ENCODE peak calls at places on chromosome 1, in four cellular contexts. N is stimulated activated CD8-positive, alpha-beta memory T cell treated with anti-CD3 and anti-CD28 coated beads, Interleukin-4, amount 100 ng/mL, for 24 hours; S is cardiac septum; Z is activated CD4-positive, alpha-beta T cell treated with anti-CD3 and anti-CD28 coated beads, Interleukin-2, amount 10 ng/mL, durations not matched to agents 24 days and 14 days. F is an unnamed sample.

GRCh38 chr1:171798760-171799159 is 17.3 kb downstream of the METTL13 start:
- DNase-seq in Z (no peak), N (no peak), S (no peak), F (no peak)

GRCh38 chr1:161932668-161933067 is 91.0 kb downstream of the OLFML2B start:
- DNase-seq in S (no peak), Z (no peak), N (no peak), F (no peak)

GRCh38 chr1:246074421-246074820 is 432.7 kb downstream of the SMYD3 start:
- DNase-seq in N (no peak), S (no peak), Z (no peak), F (no peak)

GRCh38 chr1:50246869-50247268 is 138.1 kb downstream of the ELAVL4 start:
- DNase-seq in N (no peak), S (no peak), Z (no peak), F (no peak)

GRCh38 chr1:24186031-24186710 is 918 bp downstream of the IFNLR1 start:
- DNase-seq in Z (no peak), S (peak; percentile 43), N (no peak), F (no peak)

GRCh38 chr1:180131510-180131909 is 23.2 kb upstream of the QSOX1 start:
- DNase-seq in N (no peak), S (peak; percentile 80), Z (no peak), F (peak; percentile 66)

GRCh38 chr1:209319549-209319948 is 264.0 kb upstream of the CAMK1G start:
- DNase-seq in N (no peak), S (no peak), Z (no peak), F (no peak)

GRCh38 chr1:167563579-167564246 is 10.2 kb upstream of the CREG1 start:
- DNase-seq in N (no peak), S (no peak), Z (no peak), F (peak; percentile 9)

GRCh38 chr1:162716123-162716522 is 74.4 kb upstream of the HSD17B7 start:
- DNase-seq in N (no peak), Z (no peak), S (no peak), F (no peak)

GRCh38 chr1:226082959-226083302 is 20.4 kb downstream of the H3-3A start:
- DNase-seq in S (peak; percentile 84), N (no peak), Z (no peak), F (peak; percentile 58)

GRCh38 chr1:116494351-116494692 is 76.5 kb downstream of the CD58 start:
- DNase-seq in Z (no peak), N (no peak), S (no peak), F (no peak)

GRCh38 chr1:89607888-89608626 is 24.9 kb upstream of the LRRC8C start:
- DNase-seq in N (no peak), Z (peak; percentile 91), S (no peak), F (peak; percentile 84)

GRCh38 chr1:96748078-96748477 is 26.5 kb downstream of the PTBP2 start:
- DNase-seq in S (no peak), Z (no peak), N (no peak), F (no peak)

GRCh38 chr1:18443573-18444520 is 36.9 kb upstream of the KLHDC7A start:
- DNase-seq in S (no peak), Z (no peak), N (no peak), F (no peak)

GRCh38 chr1:203695116-203695515 is 68.5 kb downstream of the ATP2B4 start:
- DNase-seq in N (no peak), S (no peak), Z (no peak), F (no peak)

GRCh38 chr1:244460195-244460594 is 878 bp upstream of the CATSPERE start:
- DNase-seq in S (no peak), N (peak; percentile 29), Z (peak; percentile 74), F (no peak)

GRCh38 chr1:55916480-55916879 is 662.9 kb downstream of the PLPP3 start:
- DNase-seq in N (no peak), Z (no peak), S (no peak), F (no peak)

GRCh38 chr1:121444096-121444495 is 259.3 kb downstream of the SRGAP2C start:
- DNase-seq in S (no peak), N (no peak), Z (no peak), F (no peak)

GRCh38 chr1:24795236-24795635 is 50.0 kb downstream of the CLIC4 start:
- DNase-seq in Z (no peak), N (no peak), S (no peak), F (peak; percentile 28)

GRCh38 chr1:30270468-30270867 is 452.9 kb downstream of the MATN1 start:
- DNase-seq in N (no peak), S (peak; percentile 19), Z (no peak), F (no peak)

GRCh38 chr1:46148318-46148717 is 15.9 kb upstream of the PIK3R3 start:
- DNase-seq in N (no peak), S (no peak), Z (no peak), F (no peak)

GRCh38 chr1:229410692-229411433 is 23.0 kb downstream of the ACTA1 start:
- DNase-seq in N (no peak), S (peak; percentile 88), Z (peak; percentile 60), F (peak; percentile 67)

GRCh38 chr1:71273326-71273725 is 192.5 kb upstream of the ZRANB2 start:
- DNase-seq in Z (no peak), S (no peak), N (no peak), F (no peak)

F was measured in dermis blood vessel endothelial cell.